ENCODE peak calls at places on chromosomes 1 and 21, in five cellular contexts. H is IMR-90, Q is K562, Y is HepG2, K is SK-N-SH. P is an unnamed sample. For H3K4me1, the result is how much of the 10 kb centered on the place peaks cover.

GRCh38 chr1:213269829-213270228 is 218.8 kb downstream of the RPS6KC1 start:
- DNase-seq in H (no peak), Q (no peak), Y (no peak), K (no peak), P (no peak)

GRCh38 chr1:94329986-94330385 is 88.2 kb upstream of the ABCD3 start:
- DNase-seq in Y (peak), K (no peak), Q (no peak), H (peak), P (no peak)

GRCh38 chr1:239383714-239384113 is 2.7 kb upstream of the CHRM3 start:
- DNase-seq in H (no peak), K (no peak), Y (no peak), Q (no peak), P (no peak)

GRCh38 chr21:36429672-36430546 is 44.7 kb downstream of the CHAF1B start:
- DNase-seq in Q (peak), K (peak), Y (peak), H (peak), P (peak)

GRCh38 chr1:203520315-203520714 is 26.4 kb downstream of the OPTC start:
- DNase-seq in K (no peak), H (peak), Y (no peak), Q (no peak), P (no peak)

GRCh38 chr1:204074274-204075115 is 1.6 kb downstream of the SOX13 start:
- DNase-seq in Q (no peak), K (peak), H (peak), Y (peak), P (no peak)

GRCh38 chr1:231351816-231352215 is 13.7 kb downstream of the SPRTN start:
- DNase-seq in K (no peak), Y (no peak), H (no peak), Q (no peak), P (no peak)

GRCh38 chr21:35529141-35529863 is 480.2 kb upstream of the RUNX1 start:
- DNase-seq in Q (no peak), H (peak), Y (no peak), K (no peak), P (no peak)

GRCh38 chr21:46545363-46545762 is 59.5 kb downstream of the S100B start:
- DNase-seq in K (no peak), Q (no peak), H (peak), Y (no peak), P (no peak)

GRCh38 chr1:119713039-119713537 is 1.4 kb downstream of the PHGDH start:
- DNase-seq in K (peak), Y (no peak), H (peak), Q (no peak), P (no peak)

GRCh38 chr1:32353431-32353830 is 8.9 kb downstream of the FAM229A start:
- DNase-seq in H (no peak), Q (no peak), Y (no peak), K (no peak), P (no peak)

GRCh38 chr1:59367269-59368006 is 70.5 kb downstream of the FGGY start:
- DNase-seq in H (peak), Q (no peak), K (no peak), Y (no peak), P (no peak)

GRCh38 chr1:243507001-243507671 is 251.3 kb downstream of the SDCCAG8 start:
- DNase-seq in H (peak), Y (no peak), K (no peak), Q (no peak), P (no peak)

GRCh38 chr1:224707849-224708725 is 92.0 kb downstream of the CNIH3 start:
- DNase-seq in Q (no peak), H (peak), K (no peak), Y (no peak), P (no peak)

GRCh38 chr1:54363925-54364324 is 42.3 kb downstream of the SSBP3 start:
- DNase-seq in K (no peak), H (no peak), Y (no peak), Q (no peak), P (no peak)
- H3K4me1 ChIP-seq in K (under half), H (under half), Y (under half), Q (under half), P (under half)

DNA sequence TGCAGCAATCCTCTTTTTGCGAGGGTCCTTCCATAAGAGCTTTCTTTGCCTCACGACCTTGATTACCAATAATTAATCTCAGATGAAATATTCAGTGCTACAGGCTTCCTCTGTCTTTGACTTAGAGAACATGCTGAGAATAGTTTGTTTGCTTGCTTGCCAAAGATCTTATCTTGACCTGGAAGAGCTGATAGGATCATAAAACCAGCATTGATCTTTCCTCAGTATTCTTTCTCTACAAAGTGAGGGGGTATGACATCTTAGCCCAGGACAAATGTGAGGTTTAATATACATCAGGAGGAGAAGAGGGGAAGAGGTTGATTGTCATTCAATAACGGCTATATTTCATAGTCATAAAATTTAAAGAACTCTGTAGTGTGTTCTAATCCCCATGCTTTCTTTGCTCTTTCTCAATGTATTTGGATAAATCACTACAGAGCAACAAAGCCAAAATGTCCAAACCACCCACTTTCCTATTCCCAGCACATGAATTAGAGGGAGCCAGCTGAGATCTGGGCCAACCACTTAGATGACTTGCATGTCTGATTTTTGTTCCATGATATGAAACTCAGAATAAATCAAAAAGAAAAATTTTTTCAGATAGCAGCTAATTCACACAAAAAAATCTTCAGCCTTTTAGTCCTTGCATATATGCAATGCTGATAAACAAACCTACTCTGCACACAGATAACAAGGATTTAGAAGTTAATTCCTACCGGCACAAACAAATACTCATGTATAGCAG is 50.5 kb upstream of the IPO9 start:
- DNase-seq in H (no peak), Q (no peak), Y (no peak), K (no peak), P (no peak)
- TF ChIP-seq MXI1 in H (no peak), Q (no peak), Y (no peak), K (no peak), P (no peak)

DNA sequence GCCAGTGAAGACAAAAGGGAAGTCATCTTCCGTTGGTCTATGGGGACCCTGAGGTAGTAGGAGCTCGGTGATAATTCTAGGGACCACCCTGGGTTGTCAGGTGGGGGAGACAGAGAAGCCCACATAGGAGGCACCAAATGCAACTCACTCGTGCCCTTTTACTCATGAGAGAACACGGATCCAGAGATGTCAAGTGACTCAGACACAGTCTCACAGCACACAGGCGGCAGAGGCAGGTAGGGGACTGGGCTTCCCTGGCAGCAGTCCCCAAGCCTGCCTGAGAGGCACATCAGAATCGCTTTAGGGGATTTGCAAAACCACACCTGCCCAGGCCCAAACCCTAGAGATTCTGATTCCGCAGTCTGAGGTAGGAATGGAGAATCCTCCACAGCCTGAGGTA is 31.3 kb upstream of the RUNX3 start:
- DNase-seq in H (no peak), K (no peak), Y (no peak), Q (no peak), P (no peak)
- H3K4me1 ChIP-seq in H (under half), K (under half), Y (under half), Q (under half), P (half or more)

GRCh38 chr1:83860506-83861221 is 138.3 kb downstream of the TTLL7 start:
- DNase-seq in Y (peak), Q (peak), K (no peak), H (no peak), P (no peak)
- TF ChIP-seq MXI1 in Y (no peak), Q (no peak), K (no peak), H (no peak), P (no peak)

GRCh38 chr1:172449012-172449584 is 5.2 kb upstream of the PIGC start:
- DNase-seq in Q (no peak), H (no peak), K (no peak), Y (peak), P (no peak)
- H3K4me1 ChIP-seq in Q (under half), H (under half), K (under half), Y (half or more), P (under half)

P was measured in GM12878.